ENCODE peak calls at places on chromosomes 6 and 20, in eight cellular contexts. A is right cardiac atrium, W is aorta, I is pancreas, D is mammary epithelial cell, U is upper lobe of right lung, F is ovary, B is prostate gland. Z is an unnamed sample.

GRCh38 chr20:4150095-4150492 is 134.7 kb upstream of the RNF24 start:
- DNase-seq in B (no peak), I (no peak), W (peak; percentile 61), F (peak; percentile 48), U (peak; percentile 22), A (no peak), D (no peak), Z (no peak)

GRCh38 chr6:139801571-139802321 is 427.3 kb upstream of the CITED2 start:
- DNase-seq in D (peak; percentile 14), A (no peak), U (no peak), F (no peak), W (no peak), I (no peak), B (no peak), Z (no peak)

GRCh38 chr20:51444472-51444871 is 98.0 kb downstream of the NFATC2 start:
- DNase-seq in W (no peak), F (no peak), U (no peak), B (no peak), I (no peak), D (no peak), A (no peak), Z (no peak)

GRCh38 chr20:59135093-59135492 is 28.5 kb upstream of the ZNF831 start:
- DNase-seq in U (no peak), A (no peak), D (peak; percentile 48), W (no peak), I (no peak), F (no peak), B (peak; percentile 73), Z (no peak)

GRCh38 chr6:43806041-43806757 is 36.2 kb downstream of the VEGFA start:
- DNase-seq in B (no peak), I (peak; percentile 79), D (peak; percentile 58), W (peak; percentile 39), A (no peak), U (no peak), F (no peak), Z (no peak)

GRCh38 chr20:58546756-58547526 is 31.7 kb upstream of the APCDD1L start:
- DNase-seq in I (no peak), W (no peak), U (no peak), A (no peak), D (no peak), F (no peak), B (no peak), Z (no peak)

GRCh38 chr6:121135425-121135824 is 198.9 kb downstream of the TBC1D32 start:
- DNase-seq in F (no peak), A (no peak), I (peak; percentile 17), W (no peak), D (no peak), U (no peak), B (no peak), Z (no peak)

GRCh38 chr6:140782941-140783340 is 1349.8 kb upstream of the GJE1 start:
- DNase-seq in A (no peak), W (no peak), D (no peak), B (no peak), I (no peak), F (no peak), U (no peak), Z (no peak)

GRCh38 chr6:30615219-30615957 is 1.7 kb downstream of the PPP1R10 start:
- DNase-seq in I (peak; percentile 64), D (peak; percentile 50), A (no peak), F (no peak), U (no peak), B (peak; percentile 50), W (no peak), Z (peak; percentile 50)

GRCh38 chr20:40718214-40718949 is 29.3 kb upstream of the MAFB start:
- DNase-seq in W (no peak), F (no peak), I (no peak), U (no peak), D (no peak), A (no peak), B (no peak), Z (no peak)

GRCh38 chr20:37733416-37733815 is 39.6 kb downstream of the CTNNBL1 start:
- DNase-seq in D (no peak), I (no peak), U (no peak), A (no peak), W (no peak), F (no peak), B (no peak), Z (no peak)

GRCh38 chr20:44176833-44177533 is 10.0 kb downstream of the JPH2 start:
- DNase-seq in I (no peak), W (no peak), F (no peak), A (no peak), D (no peak), B (no peak), U (no peak), Z (no peak)

GRCh38 chr6:28252507-28252975 is 472 bp upstream of the ZKSCAN4 start:
- DNase-seq in D (no peak), I (no peak), F (no peak), A (no peak), U (no peak), B (no peak), W (no peak), Z (no peak)

GRCh38 chr20:32490942-32491763 is 94.0 kb downstream of the NOL4L start:
- DNase-seq in U (no peak), A (no peak), D (no peak), B (no peak), W (peak; percentile 50), I (no peak), F (no peak), Z (no peak)

GRCh38 chr6:67888886-67889681 is 746.0 kb upstream of the ADGRB3 start:
- DNase-seq in F (no peak), W (no peak), A (no peak), I (no peak), U (no peak), B (no peak), D (no peak), Z (no peak)
- H3K9me3 ChIP-seq in F (no peaks in the 10 kb centered on the region), W (no peaks in the 10 kb centered on the region), A (no peaks in the 10 kb centered on the region), I (no peaks in the 10 kb centered on the region), U (no peaks in the 10 kb centered on the region), B (no peaks in the 10 kb centered on the region), D (peaks cover 25% of the 10 kb centered on the region), Z (no peaks in the 10 kb centered on the region)

GRCh38 chr6:90610671-90611542 is 24.0 kb upstream of the MAP3K7 start:
- DNase-seq in B (peak; percentile 12), I (peak; percentile 9), D (peak; percentile 26), A (peak; percentile 47), W (peak; percentile 81), U (peak; percentile 67), F (peak; percentile 81), Z (peak; percentile 8)
- H3K27ac ChIP-seq in B (peak overlapping the region; percentile 73), I (no peak overlapping the region), D (no peak overlapping the region), A (peak overlapping the region; percentile 5), W (no peak overlapping the region), U (no peak overlapping the region), F (peak overlapping the region; percentile 94), Z (no peak overlapping the region)

GRCh38 chr20:60658661-60659060 is 593.4 kb upstream of the CDH4 start:
- DNase-seq in B (no peak), W (no peak), U (no peak), I (no peak), D (no peak), F (no peak), A (no peak), Z (no peak)
- H3K9me3 ChIP-seq in B (no peaks in the 10 kb centered on the region), W (peaks cover 4% of the 10 kb centered on the region), U (no peaks in the 10 kb centered on the region), I (no peaks in the 10 kb centered on the region), D (no peaks in the 10 kb centered on the region), F (no peaks in the 10 kb centered on the region), A (no peaks in the 10 kb centered on the region), Z (no peaks in the 10 kb centered on the region)

DNA sequence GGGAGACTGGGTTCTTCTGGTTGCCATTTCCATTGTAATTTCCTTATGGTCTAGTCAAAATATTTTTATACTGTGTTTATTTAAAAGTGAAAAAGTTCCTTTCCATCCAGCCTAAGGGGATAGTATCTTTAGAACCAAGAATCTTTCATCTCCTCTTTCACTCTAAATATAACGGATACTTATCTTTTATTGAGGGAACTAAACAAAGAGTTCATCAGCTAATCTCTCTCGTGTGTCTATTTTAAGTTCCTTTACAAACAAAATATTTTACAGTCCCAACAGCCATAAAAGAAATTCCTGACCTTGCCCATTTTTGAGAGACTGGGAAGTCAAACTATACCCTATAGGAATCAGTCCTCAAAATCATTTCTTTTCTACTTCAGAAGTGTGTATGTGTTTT is 232.7 kb downstream of the NKAIN2 start:
- DNase-seq in W (no peak), A (no peak), I (no peak), D (no peak), U (no peak), F (no peak), B (no peak), Z (no peak)
- H3K27ac ChIP-seq in W (no peak overlapping the region), A (no peak overlapping the region), I (no peak overlapping the region), D (no peak overlapping the region), U (no peak overlapping the region), F (no peak overlapping the region), B (no peak overlapping the region), Z (no peak overlapping the region)

GRCh38 chr20:63350597-63351379 is 10.4 kb downstream of the CHRNA4 start:
- DNase-seq in A (no peak), U (no peak), D (no peak), F (no peak), B (no peak), I (no peak), W (no peak), Z (no peak)
- H3K9me3 ChIP-seq in A (no peaks in the 10 kb centered on the region), U (no peaks in the 10 kb centered on the region), D (peaks cover 6% of the 10 kb centered on the region), F (no peaks in the 10 kb centered on the region), B (no peaks in the 10 kb centered on the region), I (no peaks in the 10 kb centered on the region), W (no peaks in the 10 kb centered on the region), Z (no peaks in the 10 kb centered on the region)

GRCh38 chr6:125913864-125914351 is 42.7 kb upstream of the HINT3 start:
- DNase-seq in F (no peak), A (no peak), I (no peak), D (peak; percentile 93), U (no peak), B (peak; percentile 59), W (no peak), Z (no peak)
- H3K27ac ChIP-seq in F (no peak overlapping the region), A (no peak overlapping the region), I (no peak overlapping the region), D (peak overlapping the region; percentile 46), U (no peak overlapping the region), B (no peak overlapping the region), W (no peak overlapping the region), Z (no peak overlapping the region)

DNA sequence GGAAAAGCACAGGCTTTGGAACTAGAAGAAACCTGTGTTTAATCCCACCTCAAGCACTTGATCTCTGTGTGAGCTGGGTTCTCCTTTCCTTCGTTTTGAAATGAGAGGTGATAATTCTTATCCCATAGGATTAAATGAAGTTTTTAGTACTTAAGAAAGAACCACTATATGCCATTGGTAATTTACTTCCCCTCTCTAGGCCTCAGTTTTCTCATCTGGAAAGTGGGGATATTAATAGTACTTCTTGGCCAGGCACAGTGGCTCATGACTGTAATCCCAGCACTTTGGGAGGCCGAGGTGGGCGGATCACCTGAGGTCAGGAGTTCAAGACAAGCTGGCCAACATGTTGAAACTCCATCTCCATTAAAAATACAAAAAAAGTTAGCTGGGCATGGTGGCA is 14.1 kb downstream of the REM1 start:
- DNase-seq in U (no peak), B (no peak), D (no peak), A (no peak), F (no peak), I (no peak), W (no peak), Z (no peak)
- H3K9me3 ChIP-seq in U (no peaks in the 10 kb centered on the region), B (no peaks in the 10 kb centered on the region), D (no peaks in the 10 kb centered on the region), A (no peaks in the 10 kb centered on the region), F (no peaks in the 10 kb centered on the region), I (no peaks in the 10 kb centered on the region), W (no peaks in the 10 kb centered on the region), Z (no peaks in the 10 kb centered on the region)